ENCODE peak calls at places on chromosome 6, in seven cellular contexts. Y is C1 segment of cervical spinal cord; N is NCI-H226; M is effector memory CD4-positive, alpha-beta T cell; D is T47D; Z is tibial artery; K is stimulated activated CD8-positive, alpha-beta memory T cell treated with anti-CD3 and anti-CD28 coated beads, Interleukin-12 subunit alpha, Interleukin-12 subunit beta, amount 100 ng/mL, for 4 hours. A is an unnamed sample.

GRCh38 chr6:401239-401993 is 9.9 kb downstream of the IRF4 start:
- DNase-seq in K (no peak), D (no peak), Y (no peak), Z (no peak), N (no peak), M (no peak), A (no peak)

GRCh38 chr6:125066964-125067363 is 86.6 kb upstream of the TPD52L1 start:
- DNase-seq in D (no peak), Z (no peak), N (peak), Y (no peak), K (no peak), M (no peak), A (no peak)

GRCh38 chr6:37612475-37612874 is 85.2 kb downstream of the MDGA1 start:
- DNase-seq in K (no peak), M (no peak), Z (no peak), Y (no peak), N (peak), D (no peak), A (no peak)

GRCh38 chr6:125787791-125788190 is 3.0 kb upstream of the NCOA7 start:
- DNase-seq in M (no peak), D (no peak), N (peak), Z (no peak), Y (no peak), K (no peak), A (no peak)

GRCh38 chr6:32819729-32820128 is 2.9 kb upstream of the HLA-DOB start:
- DNase-seq in Y (no peak), Z (no peak), K (no peak), M (no peak), N (peak), D (no peak), A (no peak)

GRCh38 chr6:27890351-27891299 is 21.6 kb downstream of the OR2B2 start:
- DNase-seq in Z (no peak), Y (peak), N (peak), K (peak), D (peak), M (peak), A (peak)

GRCh38 chr6:52390361-52390727 is 28.4 kb downstream of the PAQR8 start:
- DNase-seq in D (no peak), N (peak), M (peak), K (peak), Z (no peak), Y (no peak), A (peak)

GRCh38 chr6:145155873-145156782 is 579.2 kb downstream of the EPM2A start:
- DNase-seq in K (no peak), Z (no peak), N (peak), D (no peak), Y (no peak), M (no peak), A (no peak)

GRCh38 chr6:150392452-150393220 is 23.8 kb downstream of the IYD start:
- DNase-seq in Z (no peak), N (no peak), Y (no peak), M (no peak), K (no peak), D (no peak), A (no peak)

GRCh38 chr6:44001318-44001868 is 125.9 kb downstream of the MRPL14 start:
- DNase-seq in Y (no peak), M (no peak), D (no peak), K (no peak), N (no peak), Z (no peak), A (peak)

GRCh38 chr6:141359953-141360352 is 772.8 kb upstream of the GJE1 start:
- DNase-seq in D (no peak), K (no peak), Y (no peak), Z (no peak), N (peak), M (no peak), A (no peak)

GRCh38 chr6:43950206-43950605 is 177.0 kb downstream of the MRPL14 start:
- DNase-seq in K (no peak), Y (no peak), M (no peak), D (no peak), Z (no peak), N (no peak), A (no peak)

GRCh38 chr6:15342114-15342513 is 96.2 kb downstream of the JARID2 start:
- DNase-seq in M (no peak), D (no peak), N (no peak), Z (no peak), Y (no peak), K (no peak), A (no peak)

GRCh38 chr6:108355890-108356289 is 61.0 kb downstream of the AFG1L start:
- DNase-seq in Z (no peak), D (no peak), Y (no peak), M (no peak), N (no peak), K (no peak), A (no peak)

GRCh38 chr6:146770965-146771735 is 172.4 kb downstream of the ADGB start:
- DNase-seq in N (no peak), M (peak), Z (peak), D (no peak), K (no peak), Y (no peak), A (no peak)

GRCh38 chr6:17923401-17923863 is 64.0 kb downstream of the KIF13A start:
- DNase-seq in M (no peak), Z (no peak), N (peak), D (no peak), Y (no peak), K (no peak), A (no peak)

GRCh38 chr6:170295519-170296422 is 4.9 kb upstream of the DLL1 start:
- DNase-seq in M (no peak), N (no peak), K (peak), Y (no peak), Z (no peak), D (no peak), A (no peak)

GRCh38 chr6:111605100-111605748 is 454 bp downstream of the TRAF3IP2 start:
- DNase-seq in K (no peak), Y (peak), N (peak), Z (peak), M (no peak), D (no peak), A (no peak)

GRCh38 chr6:151413372-151414145 is 22.2 kb upstream of the ZBTB2 start:
- DNase-seq in K (peak), D (no peak), Z (no peak), Y (no peak), M (peak), N (no peak), A (no peak)

GRCh38 chr6:113495521-113495920 is 361.6 kb upstream of the MARCKS start:
- DNase-seq in Y (no peak), D (no peak), M (no peak), N (peak), Z (no peak), K (no peak), A (no peak)

GRCh38 chr6:36758516-36759176 is 61.0 kb downstream of the RAB44 start:
- DNase-seq in Z (no peak), D (no peak), Y (no peak), K (no peak), M (no peak), N (no peak), A (no peak)

GRCh38 chr6:43636312-43636667 is 650 bp downstream of the MAD2L1BP start:
- DNase-seq in K (no peak), N (no peak), M (no peak), Y (no peak), Z (no peak), D (no peak), A (no peak)

GRCh38 chr6:99349620-99350141 is at the start of gene FAXC:
- DNase-seq in Z (no peak), M (no peak), K (no peak), N (peak), D (peak), Y (no peak), A (no peak)

GRCh38 chr6:16800942-16801341 is 39.7 kb upstream of the ATXN1 start:
- DNase-seq in D (no peak), N (no peak), K (no peak), Z (no peak), Y (no peak), M (no peak), A (no peak)

GRCh38 chr6:15385521-15385920 is 139.7 kb downstream of the JARID2 start:
- DNase-seq in Y (no peak), N (no peak), K (no peak), M (no peak), Z (no peak), D (no peak), A (no peak)

GRCh38 chr6:145813285-145814034 is 1.1 kb downstream of the FBXO30 start:
- DNase-seq in Y (no peak), N (peak), Z (no peak), D (peak), M (no peak), K (no peak), A (no peak)

GRCh38 chr6:131199568-131200272 is 64.5 kb downstream of the AKAP7 start:
- DNase-seq in D (peak), Y (no peak), M (peak), N (peak), K (peak), Z (no peak), A (peak)

GRCh38 chr6:132190097-132190814 is 211.0 kb downstream of the MOXD1 start:
- DNase-seq in Y (no peak), M (no peak), N (peak), D (no peak), K (no peak), Z (no peak), A (no peak)

GRCh38 chr6:153099636-153100035 is 31.4 kb downstream of the RGS17 start:
- DNase-seq in N (no peak), K (no peak), M (no peak), Y (no peak), D (no peak), Z (no peak), A (no peak)

GRCh38 chr6:142871910-142872331 is 73.1 kb downstream of the HIVEP2 start:
- DNase-seq in M (peak), D (no peak), Y (no peak), Z (peak), K (peak), N (peak), A (no peak)

GRCh38 chr6:79586548-79586947 is 44.6 kb upstream of the SH3BGRL2 start:
- DNase-seq in K (no peak), N (peak), M (no peak), Z (no peak), D (peak), Y (no peak), A (no peak)

A was measured in GM12878.